ENCODE peak calls at places on chromosomes 1 and 21, in eight cellular contexts. O is GM04504; G is left ventricle myocardium inferior; U is bronchial epithelial cell; I is nephron progenitor cell; W is COR-L47; Q is stimulated activated CD4-positive, alpha-beta T cell treated with anti-CD3 and anti-CD28 coated beads, Interleukin-1b, Interleukin-23, amount 100 ng/mL, for 4 hours; H is EL. R is an unnamed sample.

GRCh38 chr1:235720544-235720943 is 71.0 kb upstream of the GNG4 start:
- DNase-seq in O (no peak), Q (no peak), G (no peak), H (peak; percentile 58), W (no peak), I (no peak), U (peak; percentile 93), R (no peak)

GRCh38 chr21:27648560-27648959 is 681.7 kb upstream of the ADAMTS5 start:
- DNase-seq in O (peak; percentile 58), H (peak; percentile 87), U (peak; percentile 87), Q (no peak), W (no peak), G (no peak), I (no peak), R (peak; percentile 5)

GRCh38 chr1:182600036-182600713 is 4.0 kb downstream of the RGS16 start:
- DNase-seq in U (no peak), I (no peak), W (no peak), G (no peak), H (no peak), Q (no peak), O (no peak), R (no peak)

GRCh38 chr21:35032474-35033263 is 16.4 kb downstream of the RUNX1 start:
- DNase-seq in U (no peak), Q (no peak), H (no peak), I (no peak), O (no peak), W (no peak), G (no peak), R (no peak)

GRCh38 chr1:56516539-56517252 is 62.7 kb downstream of the PLPP3 start:
- DNase-seq in H (peak; percentile 46), Q (no peak), I (no peak), U (peak; percentile 97), W (no peak), O (no peak), G (no peak), R (no peak)

GRCh38 chr1:33348194-33348593 is 27.3 kb upstream of the A3GALT2 start:
- DNase-seq in H (peak; percentile 64), W (no peak), U (peak; percentile 40), I (no peak), O (no peak), G (no peak), Q (no peak), R (no peak)

GRCh38 chr1:206909167-206909882 is 12.1 kb downstream of the IL24 start:
- DNase-seq in O (no peak), Q (peak; percentile 56), H (peak; percentile 17), G (peak; percentile 48), W (peak; percentile 90), I (peak; percentile 65), U (peak; percentile 72), R (no peak)

GRCh38 chr1:202164271-202165037 is 4.1 kb upstream of the PTPN7 start:
- DNase-seq in H (no peak), W (no peak), I (no peak), U (no peak), G (no peak), Q (no peak), O (no peak), R (no peak)

GRCh38 chr1:230375149-230375548 is 51.0 kb downstream of the PGBD5 start:
- DNase-seq in O (no peak), H (no peak), W (no peak), U (no peak), I (no peak), G (no peak), Q (no peak), R (no peak)